ENCODE peak calls at places on chromosomes 13 and 19, in seven cellular contexts. O is esophagus squamous epithelium, U is A549, C is stomach, A is left ventricle myocardium inferior, Y is AG10803, I is BJ. J is an unnamed sample.
A peak's percentile ranks its signal among the peaks of the same experiment; 100 is the strongest.

GRCh38 chr13:114044486-114044885 is 70.6 kb upstream of the C13orf46 start:
- DNase-seq in U (peak; percentile 53), O (no peak), C (no peak), Y (peak; percentile 78), A (no peak), I (no peak), J (no peak)

GRCh38 chr13:59880468-59880867 is 283.3 kb downstream of the DIAPH3 start:
- DNase-seq in C (no peak), A (no peak), U (no peak), O (no peak), Y (peak; percentile 9), I (no peak), J (no peak)

GRCh38 chr19:45994989-45995714 is at the start of gene CCDC61:
- DNase-seq in A (peak; percentile 92), Y (peak; percentile 99), C (peak; percentile 96), I (peak; percentile 98), U (peak; percentile 100), O (peak; percentile 85), J (peak; percentile 97)

GRCh38 chr13:81326913-81327312 is 986.0 kb upstream of the SPRY2 start:
- DNase-seq in O (no peak), I (no peak), A (no peak), Y (no peak), C (no peak), U (no peak), J (no peak)

GRCh38 chr19:18399008-18399407 is 1.6 kb upstream of the LRRC25 start:
- DNase-seq in U (peak; percentile 38), I (no peak), O (no peak), A (no peak), Y (peak; percentile 73), C (peak; percentile 87), J (peak; percentile 57)

GRCh38 chr13:85974604-85975366 is 175.6 kb upstream of the SLITRK6 start:
- DNase-seq in Y (no peak), O (no peak), C (no peak), I (no peak), U (no peak), A (no peak), J (no peak)

GRCh38 chr13:21747456-21747855 is 76.6 kb downstream of the FGF9 start:
- DNase-seq in C (no peak), A (no peak), Y (no peak), O (no peak), I (no peak), U (no peak), J (no peak)

GRCh38 chr13:29963086-29963485 is 112.7 kb upstream of the UBL3 start:
- DNase-seq in Y (no peak), U (no peak), C (no peak), A (no peak), O (no peak), I (no peak), J (no peak)

GRCh38 chr13:99018418-99019180 is 40.7 kb upstream of the DOCK9 start:
- DNase-seq in Y (peak; percentile 79), I (peak; percentile 50), U (no peak), A (no peak), O (no peak), C (no peak), J (no peak)

GRCh38 chr13:94706854-94707399 is 5.4 kb downstream of the SOX21 start:
- DNase-seq in I (no peak), Y (no peak), O (no peak), A (no peak), C (no peak), U (no peak), J (no peak)

GRCh38 chr19:16293133-16294085 is 31.2 kb upstream of the KLF2 start:
- DNase-seq in U (peak; percentile 94), O (no peak), Y (peak; percentile 97), A (peak; percentile 67), I (peak; percentile 87), C (peak; percentile 66), J (peak; percentile 12)

GRCh38 chr19:14318873-14319272 is 62.4 kb upstream of the ADGRE5 start:
- DNase-seq in Y (no peak), I (no peak), U (no peak), A (no peak), C (no peak), O (no peak), J (peak; percentile 23)

GRCh38 chr19:18895038-18895827 is 725 bp downstream of the CERS1 start:
- DNase-seq in A (no peak), C (no peak), Y (peak; percentile 13), U (peak; percentile 74), O (no peak), I (no peak), J (peak; percentile 72)

GRCh38 chr19:49151339-49152217 is 3.6 kb downstream of the HRC start:
- DNase-seq in O (no peak), I (no peak), A (peak; percentile 56), C (peak; percentile 99), U (peak; percentile 91), Y (no peak), J (peak; percentile 87)

GRCh38 chr13:75135325-75135825 is 346.6 kb downstream of the TBC1D4 start:
- DNase-seq in U (peak; percentile 64), C (no peak), I (peak; percentile 58), O (no peak), Y (peak; percentile 95), A (no peak), J (no peak)

GRCh38 chr19:8161135-8161646 is 11.8 kb upstream of the FBN3 start:
- DNase-seq in C (peak; percentile 30), A (no peak), I (no peak), U (peak; percentile 58), Y (no peak), O (no peak), J (no peak)

GRCh38 chr19:46766569-46767317 is 20.5 kb upstream of the STRN4 start:
- DNase-seq in U (peak; percentile 75), A (peak; percentile 37), I (no peak), O (no peak), C (peak; percentile 58), Y (no peak), J (peak; percentile 57)

GRCh38 chr13:32261567-32261966 is 53.6 kb downstream of the ZAR1L start:
- DNase-seq in C (peak; percentile 41), U (no peak), A (peak; percentile 69), I (no peak), O (no peak), Y (peak; percentile 48), J (no peak)

GRCh38 chr13:31663880-31664585 is 75.3 kb upstream of the RXFP2 start:
- DNase-seq in Y (no peak), C (no peak), O (no peak), U (no peak), A (no peak), I (no peak), J (no peak)

GRCh38 chr19:47493378-47494210 is 9.6 kb upstream of the KPTN start:
- DNase-seq in A (peak; percentile 59), Y (no peak), I (no peak), U (no peak), O (no peak), C (no peak), J (no peak)

GRCh38 chr13:41835871-41836270 is 125.0 kb downstream of the VWA8 start:
- DNase-seq in O (no peak), U (no peak), C (no peak), Y (peak; percentile 60), A (no peak), I (no peak), J (no peak)

GRCh38 chr19:49196527-49197240 is 39.1 kb downstream of the TRPM4 start:
- DNase-seq in O (no peak), C (no peak), I (no peak), U (no peak), A (peak; percentile 59), Y (no peak), J (no peak)

GRCh38 chr13:46492946-46493345 is 60.0 kb upstream of the LRCH1 start:
- DNase-seq in O (no peak), U (peak; percentile 43), Y (peak; percentile 59), C (no peak), A (no peak), I (no peak), J (peak; percentile 27)

GRCh38 chr13:44989071-44989889 is at the start of the genes GPALPP1 and NUFIP1:
- DNase-seq in I (peak; percentile 60), O (peak; percentile 60), A (peak; percentile 94), U (peak; percentile 90), Y (peak; percentile 92), C (peak; percentile 94), J (peak; percentile 83)
- TF ChIP-seq CTCF in I (no peak), O (no peak), A (no peak), U (no peak), Y (peak; percentile 9), C (no peak), J (no peak)

GRCh38 chr13:48975101-48975925 is at the start of gene FNDC3A:
- DNase-seq in C (peak; percentile 41), O (no peak), Y (peak; percentile 63), U (peak; percentile 68), A (peak; percentile 83), I (no peak), J (peak; percentile 21)
- TF ChIP-seq CTCF in C (no peak), O (peak; percentile 1), Y (peak; percentile 29), U (no peak), A (peak; percentile 12), I (peak; percentile 14), J (no peak)

DNA sequence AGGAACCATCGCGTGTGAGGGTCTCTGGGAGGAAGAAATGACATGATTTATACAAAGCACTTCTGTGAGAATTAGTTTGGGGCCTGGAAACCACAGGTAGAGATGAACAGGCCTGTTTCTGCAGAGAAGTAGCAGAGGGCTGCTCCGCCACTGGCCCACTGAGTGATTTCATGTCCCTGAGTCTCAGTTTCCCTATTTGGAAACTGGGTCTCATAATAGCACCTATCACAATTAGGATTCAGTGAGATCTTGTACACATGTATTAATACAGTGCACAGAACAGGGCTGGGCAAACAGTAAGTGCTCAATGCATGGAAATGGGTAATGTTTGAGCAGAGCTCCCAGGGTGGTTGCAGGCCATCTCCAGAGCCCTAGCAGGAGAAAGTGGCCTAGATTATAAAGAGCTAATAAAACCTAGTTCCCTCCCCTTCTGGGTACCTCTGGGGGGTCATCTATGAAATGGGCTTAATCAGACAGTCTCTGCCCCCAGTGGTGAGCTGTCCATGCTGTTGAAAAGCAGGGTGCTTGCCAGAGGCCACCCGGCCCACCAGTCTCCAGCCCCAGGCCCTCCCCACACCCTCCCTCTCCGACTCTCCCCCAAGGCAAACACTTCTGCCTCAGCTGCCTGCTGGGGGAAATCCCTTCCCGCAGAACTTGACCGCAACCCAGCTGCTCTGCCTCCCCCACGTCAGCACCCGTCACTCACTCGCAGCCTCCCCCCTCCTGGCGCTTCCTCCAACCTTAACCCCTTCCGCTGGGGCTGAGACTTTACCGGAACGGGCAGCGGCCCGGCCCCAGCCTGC is 4.5 kb downstream of the BCL3 start:
- DNase-seq in C (peak; percentile 95), Y (peak; percentile 94), U (peak; percentile 97), I (peak; percentile 78), O (peak; percentile 83), A (peak; percentile 90), J (peak; percentile 97)
- TF ChIP-seq CTCF in C (no peak), Y (peak; percentile 15), U (no peak), I (peak; percentile 11), O (no peak), A (peak; percentile 29), J (no peak)

GRCh38 chr19:12208221-12208620 is 45.3 kb downstream of the ZNF136 start:
- DNase-seq in U (no peak), A (no peak), O (no peak), I (no peak), C (no peak), Y (no peak), J (no peak)

GRCh38 chr19:12205296-12205695 is 42.4 kb downstream of the ZNF136 start:
- DNase-seq in A (no peak), U (no peak), C (no peak), I (no peak), O (no peak), Y (no peak), J (no peak)

GRCh38 chr19:12198136-12198535 is 35.2 kb downstream of the ZNF136 start:
- DNase-seq in U (no peak), A (no peak), I (no peak), C (no peak), Y (no peak), O (no peak), J (no peak)

GRCh38 chr19:12200020-12200419 is 37.1 kb downstream of the ZNF136 start:
- DNase-seq in C (no peak), I (no peak), U (no peak), O (no peak), A (no peak), Y (peak; percentile 3), J (no peak)

GRCh38 chr19:12202250-12202649 is 39.4 kb downstream of the ZNF136 start:
- DNase-seq in A (peak; percentile 18), I (no peak), O (no peak), C (peak; percentile 66), Y (no peak), U (no peak), J (no peak)
- TF ChIP-seq CTCF in A (peak; percentile 56), I (no peak), O (no peak), C (peak; percentile 49), Y (no peak), U (no peak), J (no peak)